ENCODE peak calls at places on chromosomes 12 and 14, in eight cellular contexts. M, G, Q, K, J, Z, H and D are unnamed samples.

GRCh38 chr12:38445040-38445439 is 128.5 kb downstream of the ALG10B start:
- DNase-seq in G (no peak), K (no peak), Q (no peak), Z (no peak), J (no peak), H (peak), M (no peak), D (no peak)

GRCh38 chr12:96770239-96770780 is 136.7 kb upstream of the NEDD1 start:
- DNase-seq in Q (peak), Z (no peak), M (no peak), J (no peak), K (no peak), G (no peak), H (no peak), D (no peak)

GRCh38 chr12:27101290-27101689 is 18.9 kb upstream of the C12orf71 start:
- DNase-seq in M (no peak), Q (peak), Z (no peak), G (no peak), H (peak), K (no peak), J (no peak), D (no peak)

GRCh38 chr12:13082866-13083265 is 20.6 kb downstream of the GSG1 start:
- DNase-seq in J (no peak), M (no peak), K (no peak), Z (no peak), G (no peak), Q (no peak), H (no peak), D (no peak)

GRCh38 chr14:92513966-92514843 is 624 bp downstream of the RIN3 start:
- DNase-seq in M (no peak), J (no peak), Q (no peak), Z (no peak), H (no peak), G (peak), K (no peak), D (no peak)

GRCh38 chr12:12990700-12991468 is 9.2 kb downstream of the HEBP1 start:
- DNase-seq in H (no peak), K (no peak), Q (no peak), G (peak), Z (no peak), M (no peak), J (no peak), D (no peak)

GRCh38 chr12:459430-460258 is at the start of gene B4GALNT3:
- DNase-seq in Q (peak), H (peak), J (no peak), M (peak), K (no peak), Z (no peak), G (peak), D (no peak)

GRCh38 chr14:103283916-103284315 is 50.1 kb upstream of the EIF5 start:
- DNase-seq in M (no peak), Z (no peak), K (no peak), Q (no peak), G (no peak), J (no peak), H (no peak), D (no peak)

GRCh38 chr12:95201056-95201670 is 16.1 kb downstream of the FGD6 start:
- DNase-seq in G (no peak), H (peak), J (no peak), K (peak), Z (no peak), Q (no peak), M (no peak), D (peak)

GRCh38 chr14:103071544-103072251 is 12.3 kb upstream of the LBHD2 start:
- DNase-seq in J (no peak), H (peak), Z (no peak), Q (no peak), K (no peak), M (no peak), G (no peak), D (no peak)

GRCh38 chr12:117662620-117663395 is 301.4 kb upstream of the NOS1 start:
- DNase-seq in Z (no peak), J (no peak), K (no peak), Q (peak), H (no peak), M (no peak), G (no peak), D (peak)

GRCh38 chr14:87996276-87996592 is 3.3 kb upstream of the GALC start:
- DNase-seq in M (no peak), G (no peak), J (no peak), H (no peak), Q (no peak), Z (no peak), K (no peak), D (no peak)

GRCh38 chr12:19850341-19851065 is 411.2 kb downstream of the AEBP2 start:
- DNase-seq in M (no peak), K (no peak), H (no peak), G (no peak), Q (peak), Z (no peak), J (no peak), D (no peak)

GRCh38 chr14:68634346-68634745 is 158.5 kb downstream of the ZFP36L1 start:
- DNase-seq in K (no peak), Q (no peak), G (no peak), H (no peak), M (no peak), Z (no peak), J (no peak), D (no peak)

GRCh38 chr14:72801381-72801812 is 92.5 kb downstream of the DPF3 start:
- DNase-seq in M (no peak), H (peak), Q (peak), K (peak), G (peak), Z (no peak), J (no peak), D (peak)

GRCh38 chr12:22275847-22276246 is 58.7 kb downstream of the ST8SIA1 start:
- DNase-seq in J (no peak), G (peak), K (peak), Z (peak), Q (peak), M (no peak), H (peak), D (peak)

GRCh38 chr12:26821212-26821701 is 11.7 kb downstream of the ITPR2 start:
- DNase-seq in J (no peak), Z (no peak), H (no peak), M (no peak), Q (peak), K (no peak), G (no peak), D (no peak)

GRCh38 chr14:93163570-93163969 is 21.1 kb downstream of the MOAP1 start:
- DNase-seq in G (no peak), Q (no peak), J (no peak), K (no peak), M (no peak), Z (no peak), H (no peak), D (no peak)

GRCh38 chr14:92579244-92579643 is 65.7 kb downstream of the RIN3 start:
- DNase-seq in H (no peak), J (no peak), Q (no peak), M (no peak), Z (no peak), K (no peak), G (no peak), D (no peak)

GRCh38 chr12:5807090-5807414 is 138.0 kb downstream of the ANO2 start:
- DNase-seq in H (no peak), Q (peak), K (peak), G (no peak), J (no peak), Z (no peak), M (no peak), D (no peak)

GRCh38 chr14:96251656-96252155 is 4.3 kb upstream of the BDKRB1 start:
- DNase-seq in Z (no peak), Q (no peak), K (no peak), H (no peak), J (no peak), M (no peak), G (no peak), D (no peak)

GRCh38 chr12:129847063-129847462 is 56.8 kb downstream of the TMEM132D start:
- DNase-seq in H (no peak), Z (no peak), G (no peak), K (no peak), Q (no peak), J (no peak), M (no peak), D (no peak)

GRCh38 chr14:64217747-64218146 is 76.4 kb downstream of the ESR2 start:
- DNase-seq in Z (no peak), Q (no peak), J (no peak), K (no peak), M (no peak), G (no peak), H (no peak), D (no peak)

GRCh38 chr14:101476258-101476930 is 84.9 kb upstream of the DIO3 start:
- DNase-seq in Q (no peak), K (no peak), M (no peak), H (no peak), Z (peak), J (no peak), G (no peak), D (no peak)

GRCh38 chr12:65608319-65608916 is 215.9 kb upstream of the HMGA2 start:
- DNase-seq in K (peak), J (no peak), Z (no peak), M (no peak), Q (peak), H (peak), G (no peak), D (no peak)

GRCh38 chr14:48672506-48672905 is 913.7 kb downstream of the RPS29 start:
- DNase-seq in Z (no peak), K (no peak), Q (no peak), G (no peak), J (no peak), M (no peak), H (no peak), D (no peak)

GRCh38 chr12:120590741-120591407 is 9.7 kb upstream of the POP5 start:
- DNase-seq in H (no peak), G (peak), Z (no peak), Q (no peak), M (no peak), K (no peak), J (no peak), D (no peak)

GRCh38 chr12:105933671-105934665 is 204.8 kb downstream of the NUAK1 start:
- DNase-seq in Z (no peak), H (peak), J (no peak), K (peak), M (no peak), Q (peak), G (peak), D (peak)

GRCh38 chr12:69388371-69388770 is 28.8 kb downstream of the YEATS4 start:
- DNase-seq in K (peak), H (peak), Q (peak), J (no peak), Z (no peak), M (no peak), G (peak), D (no peak)

GRCh38 chr12:131775124-131775903 is 52.9 kb upstream of the MMP17 start:
- DNase-seq in H (peak), G (no peak), K (no peak), Z (no peak), Q (no peak), M (no peak), J (no peak), D (no peak)

GRCh38 chr14:34782031-34782430 is 67.6 kb upstream of the CFL2 start:
- DNase-seq in Q (no peak), Z (no peak), M (no peak), H (peak), G (no peak), K (no peak), J (no peak), D (no peak)